ENCODE peak calls at places on chromosome 21, in five cellular contexts. Z is GM13977; X is CD4-positive, alpha-beta T cell; C is nephron progenitor cell; M is cardiac fibroblast. Q is an unnamed sample.

GRCh38 chr21:45938453-45938755 is 43.2 kb upstream of the COL6A1 start:
- DNase-seq in C (no peak), X (no peak), M (no peak), Z (no peak), Q (no peak)

GRCh38 chr21:46061063-46061462 is 36.8 kb upstream of the COL6A2 start:
- DNase-seq in X (no peak), C (no peak), M (no peak), Z (no peak), Q (no peak)

GRCh38 chr21:42567181-42567560 is 53.5 kb downstream of the SLC37A1 start:
- DNase-seq in C (no peak), M (no peak), Z (no peak), X (no peak), Q (no peak)

GRCh38 chr21:16741228-16741665 is 771.6 kb upstream of the CXADR start:
- DNase-seq in Z (no peak), M (peak), C (no peak), X (no peak), Q (no peak)

GRCh38 chr21:45001134-45002095 is 61.6 kb downstream of the SLX9 start:
- DNase-seq in C (no peak), M (peak), X (no peak), Z (no peak), Q (no peak)

GRCh38 chr21:46033410-46034404 is 52.1 kb downstream of the COL6A1 start:
- DNase-seq in Z (no peak), X (no peak), C (no peak), M (no peak), Q (no peak)

GRCh38 chr21:45505416-45506021 is 36.7 kb downstream of the SLC19A1 start:
- DNase-seq in X (no peak), Z (no peak), C (no peak), M (no peak), Q (no peak)

GRCh38 chr21:21297211-21297610 is 299.0 kb downstream of the NCAM2 start:
- DNase-seq in C (no peak), Z (no peak), M (no peak), X (no peak), Q (no peak)

GRCh38 chr21:31117046-31117916 is 79.0 kb upstream of the KRTAP19-8 start:
- DNase-seq in Z (no peak), X (no peak), C (no peak), M (peak), Q (no peak)
- TF ChIP-seq CTCF in Z (no peak), X (no peak), C (no peak), M (no peak), Q (no peak)

GRCh38 chr21:26715116-26715515 is 130.1 kb downstream of the ADAMTS1 start:
- DNase-seq in C (no peak), X (no peak), Z (no peak), M (no peak), Q (no peak)

GRCh38 chr21:26710155-26710554 is 135.1 kb downstream of the ADAMTS1 start:
- DNase-seq in Z (no peak), M (no peak), C (no peak), X (no peak), Q (no peak)

GRCh38 chr21:26717146-26717739 is 128.0 kb downstream of the ADAMTS1 start:
- DNase-seq in C (no peak), M (peak), X (no peak), Z (peak), Q (no peak)

GRCh38 chr21:26719750-26720149 is 125.5 kb downstream of the ADAMTS1 start:
- DNase-seq in Z (no peak), C (no peak), X (no peak), M (no peak), Q (no peak)

DNA sequence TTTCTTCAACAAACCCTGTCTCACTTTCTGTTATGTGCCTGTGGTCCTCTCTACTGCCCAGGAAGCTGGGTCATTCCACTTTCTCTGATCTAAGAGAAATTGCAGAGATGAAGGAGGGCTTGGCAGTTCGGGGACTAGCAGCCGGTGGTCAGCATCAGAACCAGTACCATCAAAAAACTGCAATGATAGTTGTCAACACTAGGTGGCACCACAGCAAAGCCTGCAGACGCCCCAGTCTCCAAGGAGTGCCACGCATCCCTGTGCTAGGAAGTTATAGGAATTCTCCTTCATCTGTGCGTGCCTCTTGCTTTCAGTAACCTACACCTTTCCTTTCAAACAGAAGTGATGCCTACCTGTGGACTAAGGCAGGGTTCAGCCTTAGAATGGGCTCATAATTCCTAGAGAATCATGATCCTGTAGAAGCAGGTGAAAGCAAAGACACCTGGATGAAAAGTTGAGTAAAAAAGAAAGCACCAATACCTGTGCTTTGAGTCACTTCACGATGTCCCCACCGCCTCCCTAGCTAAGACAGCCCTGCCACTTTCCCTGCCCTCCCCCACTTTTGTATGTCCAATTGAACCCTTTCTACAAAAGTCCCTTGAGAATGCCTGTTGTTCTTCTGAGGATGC is 129.2 kb downstream of the ADAMTS1 start:
- DNase-seq in C (peak), X (no peak), Z (peak), M (peak), Q (peak)
- TF ChIP-seq CTCF in C (peak), X (no peak), Z (peak), M (peak), Q (peak)

GRCh38 chr21:39451332-39452206 is at the start of gene SH3BGR:
- DNase-seq in C (peak), M (peak), Z (no peak), X (no peak), Q (no peak)

GRCh38 chr21:39447264-39447663 is 1.7 kb upstream of the LCA5L start:
- DNase-seq in C (no peak), X (no peak), Z (no peak), M (no peak), Q (no peak)

GRCh38 chr21:39444406-39445145 is 1.0 kb downstream of the LCA5L start:
- DNase-seq in X (no peak), C (peak), Z (no peak), M (peak), Q (peak)

GRCh38 chr21:39441502-39442475 is 3.8 kb downstream of the LCA5L start:
- DNase-seq in Z (peak), X (peak), M (peak), C (peak), Q (no peak)

GRCh38 chr21:39445339-39446269 is at the start of gene LCA5L:
- DNase-seq in X (peak), Z (peak), C (peak), M (peak), Q (peak)
- TF ChIP-seq CTCF in X (no peak), Z (no peak), C (no peak), M (peak), Q (no peak)

DNA sequence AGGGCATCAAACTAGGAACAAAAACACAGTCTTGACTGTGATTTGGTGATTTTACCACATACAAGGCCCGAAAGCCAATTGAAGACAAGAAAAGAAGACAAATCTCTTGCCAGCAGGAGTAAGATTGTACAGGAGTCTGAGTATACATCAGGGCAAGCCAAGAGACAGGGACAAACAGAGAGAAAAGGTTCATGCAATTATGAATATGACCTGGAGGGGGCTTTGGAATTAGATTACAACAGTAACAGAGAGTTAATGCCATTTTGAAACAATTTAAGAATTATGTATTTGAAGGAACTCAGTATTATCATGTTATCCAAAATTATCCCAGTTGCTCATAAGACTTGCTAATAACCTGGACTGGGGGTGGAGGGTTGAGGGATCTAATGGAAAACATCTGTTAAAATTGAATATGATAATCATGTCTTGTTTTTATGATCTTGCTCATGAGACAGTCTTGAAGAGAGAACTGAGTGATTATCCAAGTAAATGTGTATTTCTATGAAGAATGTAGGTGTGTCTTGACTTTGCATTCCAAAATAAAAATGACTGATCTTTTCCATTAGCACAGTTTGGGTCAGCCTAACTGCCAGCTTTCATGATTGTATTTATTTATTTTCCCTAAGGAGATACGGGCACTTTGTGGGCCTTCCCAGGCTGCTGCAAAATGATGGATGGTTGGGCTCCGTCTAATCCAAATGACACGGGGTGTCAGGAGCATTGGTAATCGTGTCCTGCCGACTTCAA is 117.7 kb downstream of the ERG start:
- DNase-seq in C (no peak), X (no peak), M (peak), Z (no peak), Q (no peak)
- TF ChIP-seq CTCF in C (peak), X (no peak), M (peak), Z (no peak), Q (peak)

DNA sequence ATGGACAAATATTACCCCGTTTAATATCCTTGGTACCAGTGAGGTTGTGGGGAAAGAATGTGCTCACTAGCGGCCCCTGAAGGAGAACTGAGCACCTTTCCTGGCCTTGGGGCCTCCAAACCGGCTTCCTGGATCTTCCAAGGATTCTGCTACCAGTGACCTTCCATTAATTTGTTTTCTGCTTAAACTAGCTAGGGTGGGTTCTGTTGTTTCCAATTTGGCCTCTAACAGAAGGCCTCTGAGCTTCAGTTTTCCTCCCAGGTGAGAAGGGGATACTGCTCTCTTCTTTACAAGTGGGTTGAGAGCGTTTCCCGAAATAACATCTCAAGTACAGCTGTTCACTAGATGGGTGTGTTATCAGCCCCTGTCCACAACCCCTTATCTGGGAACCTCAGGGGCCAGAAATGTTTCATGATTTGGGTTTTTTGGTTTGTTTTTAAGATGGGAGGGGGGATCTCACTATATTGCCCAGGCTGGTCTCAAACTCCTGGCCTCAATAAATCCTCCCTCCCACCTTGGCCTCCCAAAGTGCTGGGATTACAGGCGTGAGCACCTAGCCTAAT is 16.9 kb upstream of the IFNGR2 start:
- DNase-seq in Z (no peak), C (no peak), X (no peak), M (no peak), Q (no peak)
- TF ChIP-seq CTCF in Z (peak), C (no peak), X (no peak), M (peak), Q (no peak)

GRCh38 chr21:31848339-31848985 is 24.4 kb upstream of the HUNK start:
- DNase-seq in M (no peak), C (no peak), Z (no peak), X (no peak), Q (no peak)
- TF ChIP-seq CTCF in M (no peak), C (no peak), Z (no peak), X (no peak), Q (no peak)

GRCh38 chr21:43599728-43600127 is 59.6 kb downstream of the HSF2BP start:
- DNase-seq in X (no peak), M (no peak), Z (no peak), C (no peak), Q (no peak)

GRCh38 chr21:43596616-43597015 is 62.7 kb downstream of the HSF2BP start:
- DNase-seq in X (no peak), M (no peak), C (no peak), Z (no peak), Q (no peak)

GRCh38 chr21:43597845-43598244 is 61.4 kb downstream of the HSF2BP start:
- DNase-seq in M (no peak), X (no peak), C (no peak), Z (no peak), Q (no peak)

GRCh38 chr21:43597052-43597451 is 62.2 kb downstream of the HSF2BP start:
- DNase-seq in Z (no peak), M (peak), C (no peak), X (no peak), Q (no peak)

DNA sequence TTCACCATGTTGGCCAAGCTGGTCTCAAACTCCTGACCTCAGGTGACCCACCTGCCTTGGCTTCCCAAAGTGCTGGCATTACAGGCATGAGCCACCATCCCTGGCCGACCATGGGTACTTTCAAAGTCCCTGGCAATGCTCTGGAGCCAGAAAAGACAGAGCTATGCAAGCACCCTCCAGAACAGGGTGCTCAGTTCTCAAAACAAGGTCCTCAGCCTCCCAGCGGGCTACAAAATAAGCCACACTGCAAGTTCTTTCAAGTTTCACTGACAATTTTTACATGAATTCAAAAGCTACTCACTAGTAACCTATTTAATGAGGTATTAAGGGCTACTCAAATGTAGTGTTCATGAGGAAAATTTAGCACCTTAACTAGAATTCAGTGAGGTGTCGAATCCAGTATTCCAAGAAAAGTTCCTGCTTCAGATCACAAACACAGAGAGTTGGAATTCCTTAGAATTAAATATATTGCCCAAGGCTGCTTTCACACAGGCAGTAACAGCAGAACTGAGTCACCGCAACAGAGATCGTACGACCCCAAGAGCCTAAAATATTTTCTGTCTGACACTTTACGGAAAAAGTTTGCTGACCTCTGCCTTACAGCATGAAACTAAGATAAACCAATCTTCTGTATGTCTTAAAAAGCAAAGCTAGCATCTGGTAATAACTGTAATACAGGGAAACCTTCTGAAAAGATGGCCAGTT is 60.7 kb downstream of the HSF2BP start:
- DNase-seq in C (no peak), Z (no peak), X (no peak), M (peak), Q (no peak)
- TF ChIP-seq CTCF in C (no peak), Z (no peak), X (no peak), M (no peak), Q (no peak)